ENCODE peak calls at places on chromosomes 11 and 22, in nine cellular contexts. D, B, P, S, T, V, K, G and Q are unnamed samples.

GRCh38 chr11:2581151-2581930 is 118.5 kb downstream of the KCNQ1OT1 start:
- DNase-seq in D (peak; percentile 48), B (no peak), P (peak; percentile 5), S (no peak), T (peak; percentile 67), V (no peak), K (peak; percentile 54), G (no peak), Q (no peak)

GRCh38 chr11:10918698-10919097 is 60.8 kb upstream of the ZBED5 start:
- DNase-seq in D (no peak), B (no peak), P (no peak), S (no peak), T (no peak), V (no peak), K (no peak), G (no peak), Q (no peak)

GRCh38 chr22:37060801-37061610 is 9.5 kb downstream of the KCTD17 start:
- DNase-seq in D (no peak), B (no peak), P (no peak), S (no peak), T (peak; percentile 69), V (no peak), K (peak; percentile 48), G (no peak), Q (no peak)

GRCh38 chr11:13229136-13229535 is 48.5 kb upstream of the BMAL1 start:
- DNase-seq in D (no peak), B (no peak), P (no peak), S (peak; percentile 64), T (no peak), V (no peak), K (no peak), G (no peak), Q (no peak)

GRCh38 chr11:47991266-47991830 is 11.0 kb downstream of the PTPRJ start:
- DNase-seq in D (peak; percentile 69), B (no peak), P (peak; percentile 86), S (no peak), T (peak; percentile 83), V (no peak), K (peak; percentile 71), G (no peak), Q (no peak)

GRCh38 chr11:79335681-79336080 is 105.1 kb downstream of the TENM4 start:
- DNase-seq in D (no peak), B (no peak), P (no peak), S (no peak), T (no peak), V (no peak), K (no peak), G (no peak), Q (no peak)

GRCh38 chr11:128195057-128195751 is 392.2 kb downstream of the ETS1 start:
- DNase-seq in D (no peak), B (no peak), P (no peak), S (no peak), T (no peak), V (peak; percentile 59), K (no peak), G (no peak), Q (peak; percentile 92)

GRCh38 chr22:30423296-30423958 is 2.1 kb upstream of the MTFP1 start:
- DNase-seq in D (no peak), B (no peak), P (peak; percentile 63), S (peak; percentile 81), T (peak; percentile 93), V (no peak), K (peak; percentile 91), G (no peak), Q (no peak)

GRCh38 chr11:122853971-122854446 is 15.7 kb downstream of the CRTAM start:
- DNase-seq in D (no peak), B (peak; percentile 67), P (peak; percentile 58), S (peak; percentile 83), T (no peak), V (peak; percentile 87), K (no peak), G (peak; percentile 65), Q (peak; percentile 63)

GRCh38 chr22:39682994-39683393 is 112.4 kb downstream of the CACNA1I start:
- DNase-seq in D (no peak), B (no peak), P (no peak), S (no peak), T (no peak), V (no peak), K (peak; percentile 24), G (no peak), Q (no peak)

GRCh38 chr11:104610597-104610996 is 287.7 kb downstream of the CASP12 start:
- DNase-seq in D (no peak), B (no peak), P (no peak), S (no peak), T (no peak), V (no peak), K (no peak), G (no peak), Q (no peak)

DNA sequence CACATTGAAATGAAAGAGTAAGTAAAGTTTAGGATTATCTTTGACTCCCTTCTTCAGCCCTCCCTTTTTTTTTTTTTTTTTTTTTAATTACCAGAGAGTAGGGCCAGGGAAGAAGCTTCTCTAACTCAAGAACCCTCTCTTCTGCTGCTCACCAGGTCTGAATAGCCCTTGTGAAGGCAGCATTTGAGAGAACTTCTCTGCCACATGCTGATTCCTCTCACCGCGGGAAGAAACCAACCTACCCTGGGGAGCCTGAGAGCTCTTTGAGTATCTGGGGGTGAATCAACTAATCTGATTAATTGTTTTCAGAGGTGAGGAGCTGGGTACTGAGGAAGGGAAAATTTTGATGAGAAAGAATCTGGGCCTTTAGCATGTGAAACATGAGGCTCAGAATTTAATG is 434.5 kb upstream of the CCDC90B start:
- DNase-seq in D (no peak), B (no peak), P (no peak), S (no peak), T (no peak), V (no peak), K (no peak), G (no peak), Q (no peak)
- H3K4me3 ChIP-seq in D (no peak overlapping the region), B (no peak overlapping the region), P (no peak overlapping the region), S (no peak overlapping the region), T (no peak overlapping the region), V (no peak overlapping the region), K (no peak overlapping the region), G (no peak overlapping the region), Q (no peak overlapping the region)

DNA sequence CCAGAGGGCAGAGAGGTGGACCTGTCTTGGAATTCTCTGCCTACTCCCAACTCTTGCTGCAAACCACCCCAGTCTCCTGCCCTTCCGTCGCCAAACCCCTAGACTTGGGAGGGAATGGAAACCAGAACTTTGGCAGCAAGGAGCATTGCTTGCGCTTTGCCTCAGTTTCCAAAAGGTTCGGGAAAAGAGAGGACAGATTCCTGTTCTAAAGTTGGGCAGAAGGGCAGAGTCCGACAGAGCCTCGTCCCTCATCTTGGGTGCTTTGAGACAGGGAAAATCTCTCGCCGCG is 396 bp upstream of the ROBO3 start:
- DNase-seq in D (no peak), B (peak; percentile 11), P (no peak), S (no peak), T (peak; percentile 33), V (no peak), K (no peak), G (no peak), Q (no peak)
- H3K4me3 ChIP-seq in D (peak overlapping the region; percentile 50), B (no peak overlapping the region), P (no peak overlapping the region), S (no peak overlapping the region), T (no peak overlapping the region), V (no peak overlapping the region), K (no peak overlapping the region), G (peak overlapping the region; percentile 40), Q (no peak overlapping the region)

GRCh38 chr11:130655308-130655707 is 206.9 kb downstream of the ADAMTS15 start:
- DNase-seq in D (no peak), B (no peak), P (no peak), S (no peak), T (no peak), V (no peak), K (no peak), G (no peak), Q (no peak)
- H3K4me3 ChIP-seq in D (no peak overlapping the region), B (no peak overlapping the region), P (no peak overlapping the region), S (no peak overlapping the region), T (no peak overlapping the region), V (no peak overlapping the region), K (no peak overlapping the region), G (no peak overlapping the region), Q (no peak overlapping the region)

GRCh38 chr11:124895471-124895971 is 2.1 kb downstream of the ROBO4 start:
- DNase-seq in D (no peak), B (no peak), P (no peak), S (no peak), T (no peak), V (no peak), K (no peak), G (no peak), Q (no peak)
- H3K4me3 ChIP-seq in D (peak overlapping the region; percentile 57), B (no peak overlapping the region), P (no peak overlapping the region), S (no peak overlapping the region), T (no peak overlapping the region), V (no peak overlapping the region), K (no peak overlapping the region), G (no peak overlapping the region), Q (no peak overlapping the region)

GRCh38 chr22:21082248-21082647 is 36.5 kb downstream of the LRRC74B start:
- DNase-seq in D (no peak), B (no peak), P (no peak), S (no peak), T (no peak), V (no peak), K (no peak), G (no peak), Q (no peak)

GRCh38 chr22:21092797-21093554 is 47.2 kb downstream of the LRRC74B start:
- DNase-seq in D (no peak), B (no peak), P (no peak), S (no peak), T (no peak), V (no peak), K (no peak), G (no peak), Q (no peak)

GRCh38 chr22:21087119-21087518 is 41.4 kb downstream of the LRRC74B start:
- DNase-seq in D (no peak), B (no peak), P (no peak), S (no peak), T (no peak), V (no peak), K (no peak), G (no peak), Q (no peak)
- H3K4me3 ChIP-seq in D (no peak overlapping the region), B (no peak overlapping the region), P (no peak overlapping the region), S (no peak overlapping the region), T (no peak overlapping the region), V (no peak overlapping the region), K (no peak overlapping the region), G (no peak overlapping the region), Q (no peak overlapping the region)